ENCODE peak calls at places on chromosomes 2 and 18, in nine cellular contexts. U is neural progenitor cell, S is hepatocyte, H is PC-3, N is HCT116, X is SK-N-SH, K is MM.1S, A is OCI-LY7, F is GM23338. Z is an unnamed sample.

GRCh38 chr2:203718087-203718486 is 11.6 kb downstream of the CD28 start:
- DNase-seq in U (no peak), S (no peak), H (no peak), N (no peak), X (no peak), K (peak; percentile 94), A (peak; percentile 53), F (no peak), Z (peak; percentile 21)

GRCh38 chr2:164287041-164287440 is 334.2 kb downstream of the GRB14 start:
- DNase-seq in U (no peak), S (no peak), H (no peak), N (no peak), X (no peak), K (no peak), A (no peak), F (no peak), Z (no peak)

GRCh38 chr2:173059292-173059691 is 16.4 kb upstream of the MAP3K20 start:
- DNase-seq in U (no peak), S (no peak), H (no peak), N (no peak), X (no peak), K (no peak), A (peak; percentile 18), F (no peak), Z (no peak)

GRCh38 chr2:208320686-208321085 is 54.6 kb downstream of the PIKFYVE start:
- DNase-seq in U (no peak), S (no peak), H (no peak), N (no peak), X (no peak), K (peak; percentile 67), A (peak; percentile 15), F (no peak), Z (peak; percentile 42)

GRCh38 chr2:171529914-171530313 is 7.6 kb downstream of the CYBRD1 start:
- DNase-seq in U (no peak), S (no peak), H (peak; percentile 41), N (no peak), X (no peak), K (no peak), A (peak; percentile 22), F (peak; percentile 49), Z (peak; percentile 44)

GRCh38 chr18:6938003-6938402 is 179.6 kb downstream of the LAMA1 start:
- DNase-seq in U (no peak), S (no peak), H (no peak), N (no peak), X (no peak), K (no peak), A (no peak), F (no peak), Z (no peak)

GRCh38 chr2:26352892-26353291 is 6.3 kb upstream of the ADGRF3 start:
- DNase-seq in U (no peak), S (no peak), H (peak; percentile 69), N (peak; percentile 63), X (no peak), K (no peak), A (no peak), F (no peak), Z (peak; percentile 76)

GRCh38 chr18:13611058-13611615 is 115.2 kb downstream of the FAM210A start:
- DNase-seq in U (peak; percentile 51), S (peak; percentile 24), H (no peak), N (no peak), X (peak; percentile 52), K (peak; percentile 79), A (peak; percentile 59), F (peak; percentile 28), Z (peak; percentile 66)

GRCh38 chr2:220555961-220556360 is 928.5 kb downstream of the SLC4A3 start:
- DNase-seq in U (no peak), S (no peak), H (peak; percentile 52), N (no peak), X (no peak), K (no peak), A (no peak), F (no peak), Z (peak; percentile 50)

GRCh38 chr2:200786423-200786822 is 25.3 kb upstream of the BZW1 start:
- DNase-seq in U (no peak), S (no peak), H (peak; percentile 89), N (no peak), X (no peak), K (no peak), A (no peak), F (no peak), Z (peak; percentile 57)

DNA sequence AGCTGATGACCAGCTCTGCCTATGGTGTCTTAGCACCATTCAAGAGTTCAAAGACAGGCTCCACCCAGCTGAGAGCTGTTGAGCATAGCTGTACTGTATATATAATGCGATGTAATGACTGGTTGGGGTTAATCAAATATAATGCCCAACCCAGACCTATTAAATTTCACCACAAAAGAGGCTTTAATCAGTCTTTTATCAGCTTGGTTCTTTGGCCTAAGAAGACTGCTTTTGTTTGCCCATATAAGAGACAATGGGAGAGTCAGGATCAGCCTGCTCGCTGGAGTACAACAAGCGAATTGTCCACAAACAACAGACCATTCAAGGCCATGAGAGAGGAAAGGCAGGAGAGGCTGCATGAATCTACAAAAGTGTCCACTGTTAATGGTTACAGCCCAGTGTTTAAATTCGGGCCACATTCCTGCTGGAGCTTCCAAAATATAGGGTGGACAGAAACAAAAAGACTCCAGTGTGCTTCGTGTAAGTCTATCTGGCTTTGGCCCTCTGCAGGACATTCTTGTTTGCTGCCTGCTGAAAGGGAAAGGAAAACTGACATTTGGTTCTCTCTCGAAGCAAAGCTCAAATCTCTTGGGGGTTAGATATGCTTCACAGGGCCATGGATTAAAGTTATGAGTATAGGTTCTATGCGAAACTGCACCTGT is 299.0 kb upstream of the FBXO11 start:
- DNase-seq in U (peak; percentile 71), S (no peak), H (no peak), N (no peak), X (no peak), K (peak; percentile 23), A (no peak), F (no peak), Z (peak; percentile 25)
- TF ChIP-seq EZH2phosphoT487 in U (peak; percentile 75), S (no peak), H (no peak), N (no peak), X (no peak), K (no peak), A (no peak), F (no peak), Z (no peak)

DNA sequence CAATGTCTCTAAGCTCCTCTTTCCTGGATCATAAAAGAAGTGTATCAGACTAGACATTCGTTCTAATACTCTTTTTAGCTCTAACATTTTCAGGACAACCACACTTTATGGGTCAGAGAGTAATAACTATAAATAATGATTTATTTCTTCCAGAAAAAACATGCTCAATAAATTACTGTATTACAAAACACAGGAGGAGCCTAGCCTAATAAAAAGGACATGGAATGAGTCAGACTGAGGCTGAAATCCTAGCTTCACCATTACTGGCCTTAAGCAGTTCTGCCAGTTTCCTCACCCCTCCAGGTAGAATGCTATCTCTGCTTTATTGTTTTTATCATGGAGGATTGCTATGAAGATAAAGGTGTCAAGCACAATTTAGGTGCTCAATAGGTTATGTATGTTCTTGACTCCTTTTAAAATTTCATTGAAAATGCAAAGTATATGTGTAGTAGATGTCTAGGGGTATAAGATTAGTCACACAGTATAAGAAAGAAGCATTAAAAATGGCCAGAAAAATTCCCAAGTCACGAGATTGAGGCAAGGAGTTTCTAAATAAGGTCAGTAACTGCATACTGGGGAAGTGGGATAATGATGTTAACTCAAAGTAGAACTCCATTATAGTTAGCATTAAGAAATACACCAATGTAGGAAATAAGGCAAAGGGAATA is 105.5 kb upstream of the NEUROD1 start:
- DNase-seq in U (no peak), S (peak; percentile 53), H (peak; percentile 90), N (peak; percentile 78), X (no peak), K (no peak), A (no peak), F (no peak), Z (peak; percentile 81)
- TF ChIP-seq EZH2phosphoT487 in U (no peak), S (no peak), H (no peak), N (no peak), X (no peak), K (no peak), A (no peak), F (no peak), Z (no peak)

GRCh38 chr18:1914489-1914888 is 656.8 kb downstream of the METTL4 start:
- DNase-seq in U (no peak), S (no peak), H (peak; percentile 56), N (peak; percentile 22), X (no peak), K (peak; percentile 36), A (peak; percentile 43), F (peak; percentile 62), Z (no peak)

GRCh38 chr18:1917141-1917540 is 654.2 kb downstream of the METTL4 start:
- DNase-seq in U (no peak), S (no peak), H (no peak), N (no peak), X (no peak), K (no peak), A (no peak), F (no peak), Z (no peak)

GRCh38 chr18:1917546-1917945 is 653.8 kb downstream of the METTL4 start:
- DNase-seq in U (no peak), S (no peak), H (no peak), N (no peak), X (no peak), K (no peak), A (no peak), F (no peak), Z (no peak)
- TF ChIP-seq EZH2phosphoT487 in U (no peak), S (no peak), H (no peak), N (no peak), X (no peak), K (no peak), A (no peak), F (no peak), Z (no peak)

GRCh38 chr2:55949211-55949610 is 25.6 kb upstream of the EFEMP1 start:
- DNase-seq in U (no peak), S (no peak), H (no peak), N (no peak), X (no peak), K (no peak), A (no peak), F (no peak), Z (no peak)

GRCh38 chr2:55949613-55950012 is 26.0 kb upstream of the EFEMP1 start:
- DNase-seq in U (no peak), S (no peak), H (no peak), N (no peak), X (no peak), K (no peak), A (no peak), F (no peak), Z (no peak)

GRCh38 chr2:55951533-55951932 is 28.0 kb upstream of the EFEMP1 start:
- DNase-seq in U (no peak), S (no peak), H (no peak), N (no peak), X (no peak), K (no peak), A (no peak), F (no peak), Z (no peak)

GRCh38 chr2:55954306-55955035 is 30.9 kb upstream of the EFEMP1 start:
- DNase-seq in U (no peak), S (no peak), H (no peak), N (no peak), X (no peak), K (no peak), A (no peak), F (no peak), Z (peak; percentile 85)

DNA sequence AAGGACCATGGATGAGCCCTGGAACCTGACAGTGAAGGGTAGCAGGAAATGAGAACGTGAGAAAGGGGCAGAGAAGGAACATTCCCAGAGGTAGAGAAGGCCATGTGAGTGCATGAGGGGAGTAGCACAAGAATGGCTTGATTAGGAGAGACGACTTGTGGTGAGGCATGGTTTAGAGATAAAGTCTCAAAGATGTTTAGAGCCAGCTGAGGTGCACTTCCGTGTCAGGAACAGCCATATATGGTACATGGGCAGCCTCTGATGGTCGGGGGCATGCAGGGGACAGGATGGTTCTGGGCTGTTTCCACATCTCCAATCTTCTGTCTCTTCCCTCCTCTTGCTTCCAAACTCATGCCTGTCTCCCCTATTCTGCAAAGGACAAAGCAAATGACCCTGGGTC is 28.8 kb upstream of the EFEMP1 start:
- DNase-seq in U (no peak), S (no peak), H (no peak), N (no peak), X (no peak), K (no peak), A (peak; percentile 3), F (no peak), Z (no peak)
- TF ChIP-seq EZH2phosphoT487 in U (no peak), S (no peak), H (no peak), N (no peak), X (no peak), K (no peak), A (no peak), F (no peak), Z (no peak)

Z was measured in GM23248.